ENCODE peak calls at places on chromosomes 12 and 14, in five cellular contexts. One of them, this sample, is unnamed.

GRCh38 chr14:21825147-21825743 is 151.6 kb upstream of the OR4E1 start:
- DNase-seq in NCI-H187 treated with DMSO at 0.1 percent for 48 hours: no peak
- DNase-seq in HEK293T: peak
- DNase-seq in NCI-H2107: no peak
- DNase-seq in COLO829: peak
- DNase-seq in this sample: peak

GRCh38 chr12:65536876-65537661 is 258.6 kb downstream of the MSRB3 start:
- DNase-seq in NCI-H187 treated with DMSO at 0.1 percent for 48 hours: no peak
- DNase-seq in HEK293T: no peak
- DNase-seq in NCI-H2107: no peak
- DNase-seq in COLO829: peak
- DNase-seq in this sample: peak

GRCh38 chr12:100733817-100734593 is 60.6 kb upstream of the ANO4 start:
- DNase-seq in NCI-H187 treated with DMSO at 0.1 percent for 48 hours: peak
- DNase-seq in HEK293T: peak
- DNase-seq in NCI-H2107: peak
- DNase-seq in COLO829: peak
- DNase-seq in this sample: peak

GRCh38 chr12:121579190-121579791 is 1.5 kb downstream of the KDM2B start:
- DNase-seq in NCI-H187 treated with DMSO at 0.1 percent for 48 hours: no peak
- DNase-seq in HEK293T: peak
- DNase-seq in NCI-H2107: no peak
- DNase-seq in COLO829: no peak
- DNase-seq in this sample: peak

GRCh38 chr12:108722992-108723766 is 8.1 kb downstream of the CORO1C start:
- DNase-seq in NCI-H187 treated with DMSO at 0.1 percent for 48 hours: no peak
- DNase-seq in HEK293T: no peak
- DNase-seq in NCI-H2107: no peak
- DNase-seq in COLO829: peak
- DNase-seq in this sample: peak

GRCh38 chr12:22064968-22065367 is 18.9 kb downstream of the CMAS start:
- DNase-seq in NCI-H187 treated with DMSO at 0.1 percent for 48 hours: peak
- DNase-seq in HEK293T: no peak
- DNase-seq in NCI-H2107: no peak
- DNase-seq in COLO829: no peak
- DNase-seq in this sample: no peak

GRCh38 chr14:68733086-68733621 is 59.7 kb downstream of the ZFP36L1 start:
- DNase-seq in NCI-H187 treated with DMSO at 0.1 percent for 48 hours: no peak
- DNase-seq in HEK293T: no peak
- DNase-seq in NCI-H2107: no peak
- DNase-seq in COLO829: no peak
- DNase-seq in this sample: no peak

GRCh38 chr14:23544511-23545447 is 6.8 kb downstream of the ZFHX2 start:
- DNase-seq in NCI-H187 treated with DMSO at 0.1 percent for 48 hours: peak
- DNase-seq in HEK293T: no peak
- DNase-seq in NCI-H2107: peak
- DNase-seq in COLO829: no peak
- DNase-seq in this sample: no peak

GRCh38 chr14:61322799-61323290 is 1.5 kb downstream of the PRKCH start:
- DNase-seq in NCI-H187 treated with DMSO at 0.1 percent for 48 hours: no peak
- DNase-seq in HEK293T: no peak
- DNase-seq in NCI-H2107: peak
- DNase-seq in COLO829: no peak
- DNase-seq in this sample: peak

GRCh38 chr14:24416932-24417619 is 12.4 kb downstream of the CBLN3 start:
- DNase-seq in NCI-H187 treated with DMSO at 0.1 percent for 48 hours: no peak
- DNase-seq in HEK293T: no peak
- DNase-seq in NCI-H2107: no peak
- DNase-seq in COLO829: no peak
- DNase-seq in this sample: no peak

GRCh38 chr12:79203103-79203502 is 338.5 kb downstream of the SYT1 start:
- DNase-seq in NCI-H187 treated with DMSO at 0.1 percent for 48 hours: peak
- DNase-seq in HEK293T: no peak
- DNase-seq in NCI-H2107: no peak
- DNase-seq in COLO829: no peak
- DNase-seq in this sample: no peak

GRCh38 chr12:102522768-102523167 is 42.4 kb upstream of the IGF1 start:
- DNase-seq in NCI-H187 treated with DMSO at 0.1 percent for 48 hours: no peak
- DNase-seq in HEK293T: peak
- DNase-seq in NCI-H2107: no peak
- DNase-seq in COLO829: no peak
- DNase-seq in this sample: no peak

GRCh38 chr14:64722842-64723447 is 18.7 kb downstream of the PLEKHG3 start:
- DNase-seq in NCI-H187 treated with DMSO at 0.1 percent for 48 hours: no peak
- DNase-seq in HEK293T: no peak
- DNase-seq in NCI-H2107: no peak
- DNase-seq in COLO829: no peak
- DNase-seq in this sample: no peak

GRCh38 chr12:123153906-123154305 is 3.0 kb upstream of the PITPNM2 start:
- DNase-seq in NCI-H187 treated with DMSO at 0.1 percent for 48 hours: no peak
- DNase-seq in HEK293T: no peak
- DNase-seq in NCI-H2107: no peak
- DNase-seq in COLO829: no peak
- DNase-seq in this sample: no peak

GRCh38 chr14:105153739-105154475 is 14.7 kb downstream of the JAG2 start:
- DNase-seq in NCI-H187 treated with DMSO at 0.1 percent for 48 hours: no peak
- DNase-seq in HEK293T: no peak
- DNase-seq in NCI-H2107: no peak
- DNase-seq in COLO829: no peak
- DNase-seq in this sample: no peak

GRCh38 chr12:110042260-110042659 is 6.1 kb downstream of the C12orf76 start:
- DNase-seq in NCI-H187 treated with DMSO at 0.1 percent for 48 hours: peak
- DNase-seq in HEK293T: no peak
- DNase-seq in NCI-H2107: no peak
- DNase-seq in COLO829: no peak
- DNase-seq in this sample: no peak

GRCh38 chr12:96503971-96504370 is 14.6 kb downstream of the CFAP54 start:
- DNase-seq in NCI-H187 treated with DMSO at 0.1 percent for 48 hours: no peak
- DNase-seq in HEK293T: no peak
- DNase-seq in NCI-H2107: no peak
- DNase-seq in COLO829: no peak
- DNase-seq in this sample: no peak

GRCh38 chr12:11499802-11500201 is 104.4 kb upstream of the PRB2 start:
- DNase-seq in NCI-H187 treated with DMSO at 0.1 percent for 48 hours: no peak
- DNase-seq in HEK293T: no peak
- DNase-seq in NCI-H2107: peak
- DNase-seq in COLO829: no peak
- DNase-seq in this sample: no peak

GRCh38 chr14:98122527-98122926 is 1149.5 kb downstream of the BCL11B start:
- DNase-seq in NCI-H187 treated with DMSO at 0.1 percent for 48 hours: no peak
- DNase-seq in HEK293T: no peak
- DNase-seq in NCI-H2107: no peak
- DNase-seq in COLO829: no peak
- DNase-seq in this sample: no peak

GRCh38 chr14:55103005-55103640 is 25.9 kb upstream of the LGALS3 start:
- DNase-seq in NCI-H187 treated with DMSO at 0.1 percent for 48 hours: no peak
- DNase-seq in HEK293T: no peak
- DNase-seq in NCI-H2107: peak
- DNase-seq in COLO829: peak
- DNase-seq in this sample: peak

This sample was measured in PC-3.